ENCODE peak calls at places on chromosomes 11 and 22, in six cellular contexts. R, Y, V, S, Z and K are unnamed samples.

GRCh38 chr11:96905663-96906062 is 515.9 kb downstream of the JRKL start:
- DNase-seq in R (no peak), Y (no peak), V (no peak), S (no peak), Z (no peak), K (no peak)

GRCh38 chr11:133040289-133040893 is 491.9 kb downstream of the OPCML start:
- DNase-seq in R (peak), Y (peak), V (peak), S (no peak), Z (no peak), K (no peak)

GRCh38 chr11:80462211-80462610 is 1021.4 kb upstream of the TENM4 start:
- DNase-seq in R (no peak), Y (no peak), V (peak), S (no peak), Z (no peak), K (no peak)

GRCh38 chr22:22999473-22999872 is 70.8 kb upstream of the GNAZ start:
- DNase-seq in R (no peak), Y (no peak), V (peak), S (no peak), Z (no peak), K (no peak)

GRCh38 chr11:73549367-73549766 is 48.5 kb downstream of the FAM168A start:
- DNase-seq in R (no peak), Y (no peak), V (no peak), S (no peak), Z (no peak), K (no peak)

GRCh38 chr11:129283141-129283540 is 91.0 kb upstream of the ARHGAP32 start:
- DNase-seq in R (no peak), Y (peak), V (peak), S (no peak), Z (no peak), K (no peak)

GRCh38 chr22:38009000-38009806 is 24.8 kb upstream of the SOX10 start:
- DNase-seq in R (no peak), Y (no peak), V (no peak), S (no peak), Z (no peak), K (no peak)

GRCh38 chr22:49713003-49713402 is 114.7 kb downstream of the BRD1 start:
- DNase-seq in R (no peak), Y (no peak), V (no peak), S (no peak), Z (no peak), K (no peak)

GRCh38 chr22:20583471-20583922 is 76.1 kb downstream of the MED15 start:
- DNase-seq in R (no peak), Y (peak), V (no peak), S (no peak), Z (peak), K (peak)

GRCh38 chr22:43532301-43533050 is 120.7 kb downstream of the MPPED1 start:
- DNase-seq in R (peak), Y (no peak), V (no peak), S (no peak), Z (no peak), K (no peak)

GRCh38 chr11:105189586-105189985 is 50.0 kb upstream of the CARD18 start:
- DNase-seq in R (no peak), Y (no peak), V (peak), S (no peak), Z (no peak), K (no peak)

GRCh38 chr11:123742334-123742733 is 874 bp upstream of the ZNF202 start:
- DNase-seq in R (no peak), Y (peak), V (no peak), S (no peak), Z (peak), K (no peak)

GRCh38 chr11:9039194-9039593 is 35.4 kb upstream of the NRIP3 start:
- DNase-seq in R (no peak), Y (no peak), V (peak), S (no peak), Z (no peak), K (no peak)

GRCh38 chr22:43848366-43849171 is 13.7 kb downstream of the SULT4A1 start:
- DNase-seq in R (peak), Y (peak), V (no peak), S (no peak), Z (peak), K (no peak)

GRCh38 chr11:9001736-9002135 is 2.1 kb downstream of the NRIP3 start:
- DNase-seq in R (no peak), Y (peak), V (peak), S (peak), Z (peak), K (no peak)

GRCh38 chr11:33615751-33616150 is 84.9 kb downstream of the C11orf91 start:
- DNase-seq in R (no peak), Y (peak), V (peak), S (no peak), Z (no peak), K (no peak)

GRCh38 chr11:120637131-120637530 is 125.6 kb downstream of the GRIK4 start:
- DNase-seq in R (peak), Y (no peak), V (no peak), S (no peak), Z (no peak), K (no peak)

GRCh38 chr11:63553759-63554158 is 9.4 kb downstream of the PLAAT2 start:
- DNase-seq in R (no peak), Y (no peak), V (no peak), S (no peak), Z (no peak), K (no peak)

DNA sequence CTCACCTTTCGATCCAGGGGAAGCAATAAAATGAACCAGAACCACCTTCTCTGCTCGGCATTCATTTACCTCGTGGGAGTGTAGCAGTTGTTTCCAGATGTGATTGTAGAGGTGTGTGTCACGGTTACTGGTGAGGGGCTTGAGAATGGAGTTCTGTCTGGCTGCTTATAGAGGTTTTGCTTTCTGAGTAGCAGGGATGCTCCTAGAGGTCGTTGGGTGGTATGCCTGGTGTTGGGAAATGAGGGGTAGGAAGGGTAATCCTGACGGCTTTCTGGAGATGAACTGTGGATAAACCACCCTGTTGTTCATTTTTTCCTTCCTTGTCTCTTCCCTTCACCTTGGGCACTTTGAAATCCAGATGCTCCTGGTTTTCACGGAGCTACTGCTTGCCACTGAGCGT is 8.1 kb downstream of the TEAD1 start:
- DNase-seq in R (no peak), Y (peak), V (no peak), S (no peak), Z (no peak), K (no peak)
- H3K27ac ChIP-seq in R (peak), Y (no peak), V (no peak), S (no peak), Z (no peak), K (no peak)

DNA sequence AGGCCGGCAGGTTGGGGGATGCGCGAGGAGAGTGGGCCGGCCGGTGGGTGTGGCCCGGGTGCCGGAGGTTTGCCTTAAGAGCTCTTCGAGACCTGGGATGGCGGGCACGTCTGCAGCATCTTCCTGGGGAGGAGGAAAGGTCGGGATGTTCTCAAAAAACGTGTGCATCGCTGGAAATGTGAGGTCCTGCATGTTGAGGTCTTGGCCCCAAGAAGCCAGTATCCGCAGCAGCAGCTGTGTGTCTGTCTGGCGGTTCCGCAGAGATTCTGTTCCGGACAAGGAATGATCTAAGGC is 1.4 kb downstream of the NAV2 start:
- DNase-seq in R (peak), Y (no peak), V (no peak), S (no peak), Z (no peak), K (no peak)
- H3K4me3 ChIP-seq in R (peak), Y (no peak), V (peak), S (peak), Z (no peak), K (peak)

GRCh38 chr11:3642071-3642951 is 519 bp upstream of the ART5 start:
- DNase-seq in R (peak), Y (peak), V (peak), S (peak), Z (peak), K (peak)
- H3K27ac ChIP-seq in R (no peak), Y (peak), V (no peak), S (no peak), Z (no peak), K (no peak)

GRCh38 chr11:67256477-67256876 is 9.8 kb upstream of the GRK2 start:
- DNase-seq in R (no peak), Y (no peak), V (no peak), S (no peak), Z (no peak), K (no peak)
- H3K4me3 ChIP-seq in R (no peak), Y (no peak), V (no peak), S (no peak), Z (no peak), K (no peak)

DNA sequence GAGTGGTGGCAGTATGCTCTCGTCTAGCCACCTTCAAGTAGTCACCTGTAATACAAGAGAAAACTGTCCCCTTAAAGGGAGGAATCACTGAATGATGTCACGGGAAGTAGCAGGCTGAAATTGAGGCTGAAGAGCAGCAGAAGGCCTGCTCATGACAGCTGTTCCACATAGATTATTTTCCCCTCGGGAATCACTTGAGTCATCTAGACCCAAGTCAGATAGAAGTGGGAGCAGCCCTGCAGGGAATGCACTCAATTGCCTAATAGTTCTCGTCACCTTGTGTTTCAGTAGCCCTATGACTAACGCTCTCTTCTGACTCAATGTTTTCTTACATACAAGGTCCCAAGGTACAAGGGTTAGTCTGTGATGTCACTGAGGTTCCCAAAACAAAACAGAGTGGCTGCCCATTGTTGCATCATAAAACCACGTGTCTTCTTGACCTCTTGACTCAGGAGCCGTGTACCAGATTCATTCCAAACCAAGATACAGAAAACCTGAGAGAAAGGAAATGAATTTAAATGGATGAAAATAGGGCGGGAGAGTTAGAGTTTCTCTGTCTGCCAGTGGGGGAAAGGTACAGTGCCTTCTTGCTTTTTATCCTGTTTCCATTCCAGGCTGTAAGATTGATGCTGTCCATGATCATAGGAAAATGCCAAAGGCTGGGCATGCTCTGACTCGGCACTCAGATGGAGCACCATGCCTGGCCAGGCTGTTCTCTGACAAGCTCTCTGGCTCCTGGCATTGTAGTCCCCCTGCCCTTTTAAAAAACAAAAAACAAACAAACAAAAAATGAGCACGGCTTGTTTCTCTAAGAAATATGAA is 21.6 kb upstream of the C11orf96 start:
- DNase-seq in R (no peak), Y (peak), V (peak), S (peak), Z (peak), K (peak)
- H3K27ac ChIP-seq in R (peak), Y (no peak), V (peak), S (peak), Z (peak), K (peak)

DNA sequence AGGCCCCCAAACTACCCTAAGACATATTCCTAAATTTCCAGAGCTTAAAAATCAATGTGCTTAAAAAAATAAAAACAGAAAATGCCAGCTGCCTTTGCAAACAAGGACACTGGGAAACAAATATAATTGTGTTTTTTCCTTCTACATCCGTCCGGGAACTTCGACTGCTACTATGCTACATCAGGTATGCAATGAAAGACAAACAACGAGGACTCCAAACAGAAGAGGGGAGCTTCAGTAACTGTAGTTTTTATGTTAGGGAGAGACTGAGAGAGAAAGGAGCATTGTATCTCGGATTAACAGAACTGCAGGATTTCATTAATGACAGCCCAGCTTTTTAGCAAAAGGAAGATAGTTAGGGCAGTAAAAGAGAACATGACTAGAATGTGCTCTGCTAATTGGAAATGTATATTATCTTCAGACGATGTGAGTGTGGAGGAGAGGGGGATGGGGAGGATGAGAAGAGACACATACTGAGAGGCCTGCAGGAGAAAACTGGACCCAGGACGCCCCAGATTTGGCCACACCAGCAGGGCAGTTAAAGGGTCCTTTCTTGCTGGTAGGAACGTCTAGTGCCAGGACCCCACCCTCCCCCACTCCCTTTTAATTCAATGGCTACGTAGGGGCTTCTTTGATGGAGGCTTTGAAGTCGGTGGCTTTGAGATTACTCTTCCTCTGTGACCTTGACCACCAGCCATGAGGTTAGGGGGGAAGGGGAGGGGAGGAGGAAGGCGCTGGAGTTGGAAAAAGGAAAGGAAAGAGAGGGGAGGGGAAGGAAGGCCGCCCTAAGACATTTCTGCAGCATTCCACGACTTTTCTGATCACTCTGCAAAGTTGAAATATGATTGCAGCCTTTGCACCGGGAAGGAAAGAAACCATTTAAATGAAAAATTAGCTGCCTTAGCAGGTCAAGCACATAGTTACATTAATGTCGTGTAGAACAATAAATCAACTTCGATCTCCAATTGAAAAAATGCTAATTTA is 187.1 kb downstream of the BLID start:
- DNase-seq in R (no peak), Y (peak), V (no peak), S (no peak), Z (no peak), K (no peak)
- H3K4me3 ChIP-seq in R (peak), Y (no peak), V (no peak), S (peak), Z (no peak), K (peak)